ENCODE peak calls at places on chromosome 16, in four cellular contexts. U is tibial artery, L is ascending aorta, I is neural progenitor cell. O is an unnamed sample. For H3K9me3, the result is how much of the 10 kb centered on the place peaks cover.

GRCh38 chr16:75938818-75939217 is 212.5 kb upstream of the CPHXL start:
- DNase-seq in L (no peak), U (no peak), I (no peak), O (no peak)

GRCh38 chr16:12964466-12964865 is 63.1 kb downstream of the SHISA9 start:
- DNase-seq in U (no peak), L (no peak), I (no peak), O (no peak)

GRCh38 chr16:10871157-10871991 is 5.6 kb upstream of the CIITA start:
- DNase-seq in L (peak), U (peak), I (no peak), O (no peak)

GRCh38 chr16:3951861-3952332 is 71.4 kb upstream of the CREBBP start:
- DNase-seq in L (no peak), I (no peak), U (no peak), O (no peak)

GRCh38 chr16:10616744-10617640 is 36.6 kb upstream of the EMP2 start:
- DNase-seq in L (no peak), U (no peak), I (peak), O (peak)

GRCh38 chr16:71855937-71856662 is 10.3 kb downstream of the ATXN1L start:
- DNase-seq in U (no peak), I (no peak), L (no peak), O (no peak)

GRCh38 chr16:31874354-31875111 is 926 bp downstream of the ZNF267 start:
- DNase-seq in I (peak), U (no peak), L (no peak), O (no peak)

GRCh38 chr16:68281368-68282063 is 17.2 kb downstream of the SLC7A6 start:
- DNase-seq in U (no peak), L (no peak), I (no peak), O (no peak)

GRCh38 chr16:13833510-13833909 is 86.4 kb upstream of the ERCC4 start:
- DNase-seq in L (no peak), I (no peak), U (no peak), O (no peak)

GRCh38 chr16:12020007-12020406 is 43.5 kb downstream of the SNX29 start:
- DNase-seq in I (no peak), U (no peak), L (no peak), O (no peak)

GRCh38 chr16:2926660-2927646 is 15.2 kb downstream of the FLYWCH1 start:
- DNase-seq in U (peak), I (peak), L (peak), O (peak)

GRCh38 chr16:13997933-13998332 is 73.2 kb upstream of the MRTFB start:
- DNase-seq in U (no peak), I (no peak), L (no peak), O (no peak)

GRCh38 chr16:4315185-4316102 is at the start of gene GLIS2:
- DNase-seq in L (no peak), U (peak), I (peak), O (no peak)

DNA sequence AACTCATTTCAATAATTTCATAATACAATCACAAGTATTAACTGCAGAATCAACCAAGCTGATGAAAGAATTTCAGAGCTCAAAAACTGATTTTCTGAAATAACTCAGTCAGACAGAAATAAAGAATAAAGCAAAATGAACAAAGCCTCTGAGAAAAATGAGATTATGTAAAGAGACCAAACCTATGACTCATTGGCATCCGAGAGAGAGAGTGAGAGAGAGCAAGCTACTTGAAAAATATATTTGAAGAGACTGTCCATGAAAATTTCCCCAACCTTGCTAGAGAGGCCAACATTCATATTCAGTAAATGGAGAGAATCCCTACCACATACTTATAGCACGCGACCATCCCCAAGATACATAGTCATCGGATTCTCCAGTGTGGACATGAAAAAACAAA is 1376.4 kb downstream of the CDH11 start:
- DNase-seq in I (no peak), L (no peak), U (no peak), O (no peak)
- H3K9me3 ChIP-seq in I (under half), L (under half), U (under half), O (under half)

GRCh38 chr16:88646345-88647034 is 4.4 kb downstream of the CYBA start:
- DNase-seq in U (no peak), L (no peak), I (no peak), O (no peak)

GRCh38 chr16:88643546-88643932 is 5.2 kb downstream of the IL17C start:
- DNase-seq in I (no peak), L (no peak), U (no peak), O (no peak)

GRCh38 chr16:88645941-88646340 is 4.9 kb downstream of the CYBA start:
- DNase-seq in I (no peak), U (no peak), L (no peak), O (no peak)

GRCh38 chr16:88647178-88648070 is 3.4 kb downstream of the CYBA start:
- DNase-seq in I (no peak), L (no peak), U (no peak), O (no peak)

GRCh38 chr16:88645455-88645854 is 5.4 kb downstream of the CYBA start:
- DNase-seq in U (no peak), L (no peak), I (no peak), O (no peak)
- TF ChIP-seq CTCF in U (no peak), L (no peak), I (no peak), O (no peak)

DNA sequence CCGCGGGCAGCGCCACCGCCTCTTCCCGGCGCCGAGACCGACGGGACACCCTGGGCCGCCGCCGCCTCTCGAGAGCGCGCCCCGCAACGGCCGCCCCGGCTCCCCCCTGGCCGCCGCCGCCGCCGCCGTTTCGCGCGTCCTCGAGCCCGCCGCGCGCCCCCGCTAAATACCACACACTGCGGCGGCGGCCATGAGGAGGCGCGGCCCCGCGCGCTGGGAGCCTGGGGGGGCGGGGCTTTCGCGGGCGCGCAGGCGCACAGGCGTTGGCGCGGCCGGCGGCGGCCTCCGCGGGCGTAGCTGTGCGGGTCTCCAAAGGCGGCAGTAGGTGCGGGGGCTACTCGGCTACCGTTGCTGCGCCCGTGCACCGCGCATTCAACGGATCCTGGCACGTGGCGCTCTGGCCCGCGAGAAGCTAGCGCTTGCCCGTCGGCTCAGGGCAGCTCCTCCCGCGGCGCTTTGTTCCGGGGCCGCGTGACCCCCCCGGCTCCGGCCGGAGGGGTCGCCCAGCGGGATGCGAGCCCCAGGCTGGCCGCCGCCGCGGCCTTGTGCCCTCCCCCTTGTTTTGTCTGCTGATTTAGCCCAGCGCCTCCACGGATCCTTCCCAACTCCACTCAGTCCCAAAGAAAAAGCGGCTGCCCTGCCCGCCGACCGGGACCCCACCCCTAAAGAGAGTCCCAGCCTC is at the start of gene SIAH1:
- DNase-seq in U (peak), I (peak), L (peak), O (peak)
- H3K4me3 ChIP-seq in U (peak), I (peak), L (peak), O (peak)

DNA sequence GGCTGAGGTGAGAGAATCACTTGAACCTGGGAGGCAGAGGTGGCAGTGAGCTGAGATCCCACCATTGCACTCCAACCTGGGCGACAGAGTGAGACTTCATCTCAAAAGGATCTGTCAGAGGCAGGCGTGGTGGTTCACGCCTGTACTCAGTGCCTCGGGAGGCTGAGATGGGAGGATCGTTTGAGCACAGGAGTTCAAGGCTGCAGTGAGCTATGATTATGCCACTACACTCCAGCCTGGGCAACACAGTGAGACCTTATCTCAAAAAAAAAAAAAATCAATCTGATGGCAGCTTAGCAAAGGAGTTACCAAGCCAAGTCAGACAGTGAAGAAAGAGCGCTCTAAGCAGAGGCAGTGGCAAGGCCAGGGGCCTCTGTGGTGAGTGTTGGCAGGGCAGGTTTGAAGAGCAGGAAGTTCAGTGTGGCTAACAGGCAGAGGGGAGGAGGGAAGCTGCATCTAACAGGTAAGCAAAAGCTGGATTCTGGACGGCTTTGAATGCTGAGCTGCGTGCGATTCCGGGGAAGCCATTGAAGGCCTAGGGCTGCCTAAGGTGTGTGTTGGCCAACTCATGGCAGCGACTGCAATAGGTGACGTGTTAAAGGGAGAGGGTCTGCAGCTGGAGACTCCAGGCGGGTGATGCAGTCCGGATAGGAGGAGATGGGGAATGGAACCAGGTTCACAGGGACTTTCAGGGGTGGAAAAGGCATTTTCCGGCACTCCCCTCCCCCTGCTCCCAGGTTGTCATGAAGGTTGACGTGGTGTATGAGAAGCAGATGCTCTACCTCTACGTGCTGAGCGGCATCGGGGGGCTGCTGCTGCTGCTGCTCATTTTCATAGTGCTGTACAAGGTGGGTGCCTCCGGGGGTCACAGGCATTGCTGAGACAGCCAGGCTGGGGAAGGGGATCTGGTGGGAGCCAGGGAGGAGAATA is 7.0 kb downstream of the ZNF768 start:
- DNase-seq in U (no peak), L (no peak), I (no peak), O (no peak)
- H3K9me3 ChIP-seq in U (under half), L (under half), I (under half), O (under half)

GRCh38 chr16:67014641-67015315 is 14.2 kb upstream of the CBFB start:
- DNase-seq in I (no peak), U (no peak), L (no peak), O (peak)

GRCh38 chr16:67015317-67015731 is 13.6 kb upstream of the CBFB start:
- DNase-seq in U (no peak), I (no peak), L (no peak), O (no peak)

GRCh38 chr16:67016143-67016542 is 12.8 kb upstream of the CBFB start:
- DNase-seq in I (no peak), U (no peak), L (no peak), O (no peak)

GRCh38 chr16:67013238-67013822 is 15.6 kb upstream of the CBFB start:
- DNase-seq in L (no peak), I (no peak), U (no peak), O (no peak)

GRCh38 chr16:67013823-67014640 is 14.9 kb upstream of the CBFB start:
- DNase-seq in I (peak), U (peak), L (no peak), O (peak)
- TF ChIP-seq CTCF in I (peak), U (peak), L (peak), O (peak)

GRCh38 chr16:21984062-21984461 is 16.9 kb downstream of the PDZD9 start:
- DNase-seq in U (no peak), L (no peak), I (no peak), O (no peak)

GRCh38 chr16:21985524-21985923 is 15.4 kb downstream of the PDZD9 start:
- DNase-seq in U (no peak), L (no peak), I (no peak), O (no peak)

GRCh38 chr16:21987498-21987897 is 13.4 kb downstream of the PDZD9 start:
- DNase-seq in L (no peak), I (no peak), U (no peak), O (no peak)

GRCh38 chr16:21989141-21989540 is 11.8 kb downstream of the PDZD9 start:
- DNase-seq in I (no peak), L (no peak), U (no peak), O (no peak)

DNA sequence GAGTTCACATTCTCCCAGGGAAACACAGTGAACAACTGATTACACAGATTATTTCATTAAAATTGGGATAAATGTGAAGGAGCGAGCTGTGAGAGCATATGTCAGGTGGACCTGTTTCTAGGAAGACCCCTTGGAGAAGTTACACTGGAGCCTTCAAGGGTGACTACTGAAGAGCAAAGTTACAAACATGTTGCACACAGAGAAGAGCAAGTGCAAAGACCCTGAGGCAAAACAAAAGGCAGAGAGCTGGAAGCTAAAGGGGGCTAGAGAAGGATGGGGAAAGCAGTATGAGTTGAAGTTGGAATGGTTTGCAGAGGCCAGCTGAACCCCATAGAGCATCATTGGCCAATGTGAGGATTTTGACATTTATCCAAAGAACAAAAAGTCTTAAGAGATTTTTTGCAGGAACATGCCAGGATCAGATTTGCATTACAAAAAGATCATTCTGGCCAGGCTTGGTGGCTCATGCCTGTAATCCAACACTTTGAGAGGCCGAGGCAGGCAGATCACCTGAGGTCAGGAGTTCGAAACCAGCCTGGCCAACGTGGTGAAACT is 14.1 kb downstream of the PDZD9 start:
- DNase-seq in I (no peak), L (no peak), U (no peak), O (no peak)
- H3K4me3 ChIP-seq in I (no peak), L (no peak), U (no peak), O (no peak)

O was measured in tibial nerve.